ENCODE peak calls at places on chromosomes 6 and 20, in four cellular contexts. H is hepatocyte, R is lower lobe of right lung, C is IMR-90. U is an unnamed sample.

GRCh38 chr6:13496508-13497180 is 9.2 kb upstream of the GFOD1 start:
- DNase-seq in H (no peak), R (no peak), C (no peak), U (no peak)

GRCh38 chr20:39829255-39829654 is 859.8 kb downstream of the MAFB start:
- DNase-seq in H (peak; percentile 18), R (no peak), C (peak; percentile 41), U (no peak)

GRCh38 chr6:132797975-132798819 is at the start of gene SLC18B1:
- DNase-seq in H (peak; percentile 68), R (peak; percentile 79), C (peak; percentile 26), U (peak; percentile 61)

GRCh38 chr20:4998160-4998651 is 3.1 kb downstream of the SLC23A2 start:
- DNase-seq in H (no peak), R (no peak), C (no peak), U (no peak)

GRCh38 chr6:125307150-125307838 is 5.5 kb upstream of the HDDC2 start:
- DNase-seq in H (peak; percentile 69), R (no peak), C (peak; percentile 27), U (no peak)

GRCh38 chr6:82951935-82952334 is 113.7 kb downstream of the UBE3D start:
- DNase-seq in H (no peak), R (no peak), C (no peak), U (no peak)

GRCh38 chr6:109793793-109794192 is 102.7 kb downstream of the FIG4 start:
- DNase-seq in H (peak; percentile 78), R (no peak), C (peak; percentile 98), U (no peak)

GRCh38 chr6:3869632-3870527 is 20.7 kb downstream of the FAM50B start:
- DNase-seq in H (peak; percentile 80), R (no peak), C (no peak), U (no peak)

GRCh38 chr20:46840054-46840729 is 54.5 kb upstream of the EYA2 start:
- DNase-seq in H (no peak), R (no peak), C (no peak), U (no peak)

GRCh38 chr6:166221040-166221439 is 53.4 kb upstream of the TBXT start:
- DNase-seq in H (no peak), R (no peak), C (no peak), U (no peak)

GRCh38 chr6:124530926-124531325 is 431.3 kb upstream of the RNF217 start:
- DNase-seq in H (no peak), R (no peak), C (no peak), U (no peak)

GRCh38 chr6:31621991-31622390 is 1.5 kb downstream of the PRRC2A start:
- DNase-seq in H (no peak), R (no peak), C (no peak), U (no peak)

GRCh38 chr6:64254558-64254957 is 619.0 kb downstream of the PHF3 start:
- DNase-seq in H (no peak), R (no peak), C (no peak), U (no peak)

GRCh38 chr6:39823187-39823815 is 31.1 kb downstream of the DAAM2 start:
- DNase-seq in H (no peak), R (no peak), C (no peak), U (peak; percentile 56)

GRCh38 chr6:168200571-168201134 is 118.9 kb downstream of the DACT2 start:
- DNase-seq in H (no peak), R (no peak), C (no peak), U (no peak)

GRCh38 chr6:150930816-150931215 is 65.3 kb downstream of the MTHFD1L start:
- DNase-seq in H (no peak), R (no peak), C (peak; percentile 95), U (no peak)

GRCh38 chr6:107318100-107318736 is 141.1 kb downstream of the PDSS2 start:
- DNase-seq in H (peak; percentile 74), R (peak; percentile 57), C (peak; percentile 63), U (peak; percentile 45)

GRCh38 chr20:63457737-63458136 is 14.7 kb downstream of the KCNQ2 start:
- DNase-seq in H (no peak), R (no peak), C (no peak), U (no peak)

GRCh38 chr20:8431538-8432434 is 299.7 kb downstream of the PLCB1 start:
- DNase-seq in H (peak; percentile 22), R (no peak), C (no peak), U (peak; percentile 62)

GRCh38 chr6:143607959-143608358 is 69.8 kb upstream of the PHACTR2 start:
- DNase-seq in H (no peak), R (no peak), C (no peak), U (no peak)

GRCh38 chr6:117677553-117678131 is 2.4 kb downstream of the NUS1 start:
- DNase-seq in H (no peak), R (no peak), C (peak; percentile 44), U (no peak)

GRCh38 chr6:131060311-131060710 is 2.7 kb downstream of the EPB41L2 start:
- DNase-seq in H (no peak), R (no peak), C (peak; percentile 64), U (no peak)

GRCh38 chr6:111427341-111428116 is 55.5 kb downstream of the REV3L start:
- DNase-seq in H (no peak), R (no peak), C (peak; percentile 85), U (no peak)

GRCh38 chr20:19885981-19886665 is 128.1 kb downstream of the RIN2 start:
- DNase-seq in H (peak; percentile 28), R (peak; percentile 70), C (peak; percentile 61), U (peak; percentile 55)

GRCh38 chr6:78593898-78594666 is 273.3 kb upstream of the IRAK1BP1 start:
- DNase-seq in H (no peak), R (no peak), C (peak; percentile 25), U (no peak)

GRCh38 chr6:50966532-50966931 is 147.9 kb downstream of the TFAP2B start:
- DNase-seq in H (no peak), R (no peak), C (no peak), U (no peak)

GRCh38 chr6:42120895-42121865 is 21.2 kb downstream of the C6orf132 start:
- DNase-seq in H (no peak), R (peak; percentile 72), C (no peak), U (no peak)

GRCh38 chr6:105474234-105474633 is 71.4 kb upstream of the PREP start:
- DNase-seq in H (no peak), R (no peak), C (no peak), U (no peak)

GRCh38 chr6:47308674-47309325 is 905 bp downstream of the TNFRSF21 start:
- DNase-seq in H (peak; percentile 44), R (peak; percentile 50), C (peak; percentile 19), U (peak; percentile 19)

GRCh38 chr20:47262008-47262364 is 94.5 kb downstream of the ZMYND8 start:
- DNase-seq in H (no peak), R (no peak), C (no peak), U (no peak)

GRCh38 chr20:16280219-16280618 is 293.0 kb downstream of the KIF16B start:
- DNase-seq in H (no peak), R (no peak), C (no peak), U (no peak)

GRCh38 chr20:48879609-48880008 is 41.9 kb upstream of the ARFGEF2 start:
- DNase-seq in H (no peak), R (no peak), C (no peak), U (no peak)

GRCh38 chr6:118650500-118651281 is 700 bp downstream of the CEP85L start:
- DNase-seq in H (peak; percentile 66), R (peak; percentile 57), C (peak; percentile 48), U (peak; percentile 70)

GRCh38 chr20:31788578-31788977 is 30.6 kb upstream of the MYLK2 start:
- DNase-seq in H (no peak), R (no peak), C (peak; percentile 28), U (no peak)

GRCh38 chr6:27205375-27206278 is 41.9 kb upstream of the PRSS16 start:
- DNase-seq in H (peak; percentile 43), R (no peak), C (peak; percentile 24), U (no peak)

GRCh38 chr6:81934936-81935335 is 182.5 kb upstream of the TENT5A start:
- DNase-seq in H (no peak), R (no peak), C (peak; percentile 13), U (no peak)

GRCh38 chr20:19129976-19130612 is 82.3 kb upstream of the SLC24A3 start:
- DNase-seq in H (peak; percentile 39), R (no peak), C (no peak), U (no peak)

DNA sequence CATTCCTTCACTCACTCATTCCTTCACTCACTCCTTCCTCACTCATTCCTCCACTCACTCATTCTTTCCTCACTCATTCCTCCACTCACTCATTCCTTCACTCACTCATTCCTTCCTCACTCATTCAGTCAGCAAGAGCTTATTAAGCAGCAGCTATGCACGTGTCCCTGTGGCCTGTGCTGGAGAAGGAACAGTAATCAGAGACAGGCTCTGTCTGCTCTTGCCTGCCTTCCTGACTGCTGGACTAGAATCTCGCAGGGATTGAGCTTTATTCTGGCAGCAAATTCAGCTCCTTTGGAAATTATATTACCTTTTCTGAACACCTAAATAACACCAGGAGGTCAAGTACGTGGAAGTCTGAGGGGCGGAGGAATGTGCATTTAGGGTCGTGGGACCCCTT is 138.9 kb upstream of the AGPAT4 start:
- DNase-seq in H (no peak), R (no peak), C (no peak), U (no peak)
- H3K9me3 ChIP-seq in H (no peaks in the 10 kb centered on the region), R (no peaks in the 10 kb centered on the region), C (no peaks in the 10 kb centered on the region), U (no peaks in the 10 kb centered on the region)

GRCh38 chr6:160202411-160202810 is 56.2 kb downstream of the SLC22A2 start:
- DNase-seq in H (no peak), R (no peak), C (no peak), U (no peak)

GRCh38 chr6:160201056-160201455 is 57.6 kb downstream of the SLC22A2 start:
- DNase-seq in H (no peak), R (no peak), C (no peak), U (no peak)

GRCh38 chr6:160194808-160195207 is 63.8 kb downstream of the SLC22A2 start:
- DNase-seq in H (no peak), R (no peak), C (no peak), U (no peak)

GRCh38 chr6:160198577-160199211 is 59.9 kb downstream of the SLC22A2 start:
- DNase-seq in H (peak; percentile 46), R (no peak), C (no peak), U (no peak)

GRCh38 chr6:160197662-160198061 is 61.0 kb downstream of the SLC22A2 start:
- DNase-seq in H (no peak), R (no peak), C (no peak), U (no peak)
- H3K9me3 ChIP-seq in H (no peaks in the 10 kb centered on the region), R (peaks cover 26% of the 10 kb centered on the region), C (no peaks in the 10 kb centered on the region), U (no peaks in the 10 kb centered on the region)

GRCh38 chr6:22204153-22204552 is 92.7 kb downstream of the PRL start:
- DNase-seq in H (no peak), R (no peak), C (no peak), U (no peak)
- H3K9me3 ChIP-seq in H (no peaks in the 10 kb centered on the region), R (no peaks in the 10 kb centered on the region), C (no peaks in the 10 kb centered on the region), U (no peaks in the 10 kb centered on the region)

GRCh38 chr20:24070679-24071078 is 82.1 kb upstream of the GGTLC1 start:
- DNase-seq in H (no peak), R (no peak), C (no peak), U (no peak)
- H3K9me3 ChIP-seq in H (no peaks in the 10 kb centered on the region), R (no peaks in the 10 kb centered on the region), C (no peaks in the 10 kb centered on the region), U (no peaks in the 10 kb centered on the region)

GRCh38 chr6:169994734-169995133 is 243.3 kb downstream of the ERMARD start:
- DNase-seq in H (no peak), R (no peak), C (no peak), U (no peak)
- H3K9me3 ChIP-seq in H (no peaks in the 10 kb centered on the region), R (no peaks in the 10 kb centered on the region), C (peaks cover 39% of the 10 kb centered on the region), U (no peaks in the 10 kb centered on the region)